ENCODE peak calls at places on chromosomes 13 and 19, in ten cellular contexts. K is kidney glomerular epithelial cell; J is activated CD4-positive, alpha-beta T cell treated with anti-CD3 and anti-CD28 coated beads, Interleukin-2, amount 50 U/mL, for 4 hours; S is bronchial epithelial cell; L is activated CD8-positive, alpha-beta memory T cell treated with anti-CD3 and anti-CD28 coated beads for 24 hours; G is PC-3; Y is T-helper 2 cell; P is fibroblast of lung; I is upper lobe of right lung; R is activated naive CD8-positive, alpha-beta T cell treated with anti-CD3 and anti-CD28 coated beads, Interleukin-2, amount 50 U/mL, for 24 hours. M is an unnamed sample.

GRCh38 chr19:30968210-30968609 is 381.0 kb downstream of the TSHZ3 start:
- DNase-seq in K (no peak), J (no peak), S (no peak), L (no peak), G (no peak), Y (no peak), P (no peak), I (no peak), R (no peak), M (no peak)

GRCh38 chr19:49546825-49547565 is 19.2 kb downstream of the RCN3 start:
- DNase-seq in K (peak), J (peak), S (peak), L (peak), G (peak), Y (no peak), P (peak), I (no peak), R (peak), M (peak)

GRCh38 chr13:30125422-30126073 is 181.8 kb downstream of the KATNAL1 start:
- DNase-seq in K (peak), J (no peak), S (peak), L (no peak), G (peak), Y (no peak), P (peak), I (no peak), R (no peak), M (no peak)

GRCh38 chr13:90800082-90800746 is 547.3 kb upstream of the MIR17HG start:
- DNase-seq in K (no peak), J (no peak), S (no peak), L (no peak), G (no peak), Y (no peak), P (peak), I (peak), R (no peak), M (no peak)

GRCh38 chr19:47598407-47599349 is 10.3 kb upstream of the BICRA start:
- DNase-seq in K (peak), J (no peak), S (peak), L (no peak), G (peak), Y (no peak), P (peak), I (no peak), R (no peak), M (peak)

GRCh38 chr13:32228330-32229041 is 86.7 kb downstream of the ZAR1L start:
- DNase-seq in K (peak), J (no peak), S (peak), L (no peak), G (peak), Y (no peak), P (no peak), I (no peak), R (no peak), M (no peak)

GRCh38 chr19:50567052-50567841 is 988 bp downstream of the LRRC4B start:
- DNase-seq in K (no peak), J (no peak), S (no peak), L (no peak), G (no peak), Y (no peak), P (no peak), I (no peak), R (no peak), M (no peak)

GRCh38 chr13:46553521-46553885 is 533 bp downstream of the LRCH1 start:
- DNase-seq in K (no peak), J (no peak), S (no peak), L (no peak), G (no peak), Y (no peak), P (no peak), I (peak), R (no peak), M (no peak)

GRCh38 chr19:39679791-39680168 is 24.1 kb downstream of the LGALS16 start:
- DNase-seq in K (no peak), J (peak), S (no peak), L (peak), G (no peak), Y (no peak), P (no peak), I (no peak), R (no peak), M (no peak)

GRCh38 chr19:13255041-13255718 is 105.0 kb downstream of the IER2 start:
- DNase-seq in K (no peak), J (no peak), S (no peak), L (no peak), G (no peak), Y (no peak), P (no peak), I (no peak), R (no peak), M (no peak)

M was measured in endothelial cell of umbilical vein.